ENCODE peak calls at places on chromosomes 2 and 18, in eight cellular contexts. N is fibroblast of lung; P is heart left ventricle; Y is A549; H is lower leg skin; F is mammary epithelial cell; W is CD4-positive, alpha-beta T cell; R is GM10248. V is an unnamed sample.

GRCh38 chr18:32482117-32482516 is 11.4 kb upstream of the GAREM1 start:
- DNase-seq in N (no peak), P (no peak), Y (no peak), H (no peak), F (no peak), W (no peak), R (no peak), V (no peak)

GRCh38 chr2:166539340-166540162 is 45.5 kb upstream of the SCN7A start:
- DNase-seq in N (peak; percentile 43), P (no peak), Y (peak; percentile 7), H (no peak), F (peak; percentile 43), W (no peak), R (peak; percentile 18), V (peak; percentile 59)

GRCh38 chr2:219559156-219559915 is 12.0 kb downstream of the OBSL1 start:
- DNase-seq in N (no peak), P (peak; percentile 21), Y (no peak), H (no peak), F (no peak), W (no peak), R (no peak), V (no peak)

GRCh38 chr2:8544168-8544785 is 137.6 kb upstream of the ID2 start:
- DNase-seq in N (no peak), P (no peak), Y (no peak), H (no peak), F (no peak), W (no peak), R (no peak), V (no peak)

GRCh38 chr2:138841459-138841858 is 61.3 kb upstream of the NXPH2 start:
- DNase-seq in N (no peak), P (no peak), Y (no peak), H (no peak), F (no peak), W (no peak), R (no peak), V (no peak)

GRCh38 chr2:115976916-115977315 is 1534.5 kb downstream of the DPP10 start:
- DNase-seq in N (no peak), P (no peak), Y (no peak), H (no peak), F (no peak), W (no peak), R (no peak), V (no peak)

GRCh38 chr2:17557596-17557995 is 17.1 kb downstream of the VSNL1 start:
- DNase-seq in N (no peak), P (no peak), Y (no peak), H (no peak), F (peak; percentile 75), W (no peak), R (no peak), V (no peak)

GRCh38 chr2:148391324-148391723 is 253.2 kb upstream of the EPC2 start:
- DNase-seq in N (peak; percentile 83), P (no peak), Y (no peak), H (no peak), F (peak; percentile 5), W (no peak), R (no peak), V (peak; percentile 3)

GRCh38 chr2:163659224-163659623 is 76.6 kb downstream of the FIGN start:
- DNase-seq in N (peak; percentile 53), P (no peak), Y (no peak), H (no peak), F (peak; percentile 81), W (no peak), R (no peak), V (no peak)

GRCh38 chr2:41194235-41194634 is 742.3 kb upstream of the SLC8A1 start:
- DNase-seq in N (peak; percentile 76), P (peak; percentile 57), Y (no peak), H (no peak), F (no peak), W (no peak), R (no peak), V (no peak)

GRCh38 chr2:19352946-19353720 is 5.3 kb downstream of the OSR1 start:
- DNase-seq in N (no peak), P (no peak), Y (no peak), H (no peak), F (no peak), W (no peak), R (no peak), V (no peak)

GRCh38 chr2:152466925-152467676 is 132.1 kb downstream of the FMNL2 start:
- DNase-seq in N (peak; percentile 44), P (no peak), Y (no peak), H (peak; percentile 40), F (peak; percentile 79), W (no peak), R (peak; percentile 67), V (no peak)

GRCh38 chr2:172970660-172971059 is 105.0 kb upstream of the MAP3K20 start:
- DNase-seq in N (no peak), P (no peak), Y (no peak), H (no peak), F (peak; percentile 39), W (peak; percentile 23), R (no peak), V (no peak)

GRCh38 chr2:68466361-68466777 is 725 bp downstream of the FBXO48 start:
- DNase-seq in N (peak; percentile 91), P (no peak), Y (peak; percentile 28), H (no peak), F (peak; percentile 79), W (peak; percentile 55), R (no peak), V (peak; percentile 64)

GRCh38 chr2:175001546-175001945 is 3.6 kb downstream of the CHN1 start:
- DNase-seq in N (no peak), P (no peak), Y (no peak), H (no peak), F (no peak), W (no peak), R (no peak), V (no peak)

GRCh38 chr2:88265352-88265960 is 95.3 kb downstream of the THNSL2 start:
- DNase-seq in N (peak; percentile 0), P (no peak), Y (peak; percentile 30), H (peak; percentile 24), F (no peak), W (no peak), R (peak; percentile 58), V (no peak)

DNA sequence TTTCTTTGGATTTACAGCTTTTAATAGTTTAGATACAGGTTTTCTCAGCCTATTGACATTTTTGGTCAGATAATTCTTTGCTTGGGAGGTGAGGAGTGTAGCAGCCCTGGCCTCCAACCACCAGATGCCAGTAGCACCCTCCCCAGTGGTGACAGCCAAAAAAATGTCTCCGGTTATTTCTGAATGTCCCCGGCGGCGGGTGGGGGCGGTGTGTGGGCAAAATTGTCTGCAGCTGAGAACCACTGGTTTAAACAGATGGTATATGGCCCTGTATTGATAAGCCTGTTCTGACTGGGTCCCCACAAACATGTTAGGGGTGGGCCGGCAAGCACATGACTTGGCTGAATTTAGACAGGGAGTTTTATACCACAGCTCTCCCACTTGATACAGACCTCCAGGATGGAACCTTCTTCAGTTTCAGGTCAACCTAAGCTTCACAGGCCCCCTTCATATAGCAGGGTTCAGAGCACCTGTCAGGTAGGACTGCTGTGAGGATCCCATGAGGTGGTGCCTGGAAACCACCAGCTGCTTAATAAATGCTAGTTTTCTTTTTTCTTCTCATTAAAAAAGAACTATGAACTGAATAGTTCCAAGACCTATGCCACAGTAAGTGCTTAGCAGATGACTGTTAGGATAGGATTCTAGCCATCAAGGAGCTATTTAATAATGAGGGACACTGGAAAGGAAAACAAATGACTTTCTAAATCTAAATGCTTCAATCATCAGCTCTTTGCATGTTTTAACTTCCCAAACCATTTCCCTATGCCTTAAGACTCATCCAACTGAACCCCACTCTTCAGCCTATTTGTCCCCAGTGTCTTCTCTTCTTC is 18.1 kb downstream of the LPIN2 start:
- DNase-seq in N (no peak), P (no peak), Y (no peak), H (no peak), F (no peak), W (peak; percentile 62), R (peak; percentile 60), V (no peak)
- TF ChIP-seq CTCF in N (no peak), P (peak; percentile 22), Y (peak; percentile 7), H (no peak), F (no peak), W (peak; percentile 75), R (peak; percentile 68), V (peak; percentile 50)

DNA sequence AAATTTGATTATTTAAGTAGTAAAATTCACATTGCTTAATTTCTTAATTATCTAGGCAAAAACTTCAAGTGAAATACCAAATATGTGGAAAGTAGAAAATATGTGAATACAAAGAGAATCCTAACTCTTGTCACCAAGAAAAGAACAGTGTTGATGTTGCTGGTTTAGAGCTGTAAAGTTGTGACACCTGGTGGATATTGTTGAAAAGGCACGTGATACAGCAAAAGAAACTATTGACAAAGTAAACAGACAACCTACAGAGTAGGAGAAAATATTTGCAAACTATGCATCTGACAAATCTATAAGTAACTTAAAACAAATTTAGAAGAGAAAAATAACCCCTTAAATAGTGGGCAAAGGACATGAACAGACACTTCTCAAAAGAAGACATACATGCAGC is 25.6 kb upstream of the ZC3H15 start:
- DNase-seq in N (peak; percentile 22), P (no peak), Y (no peak), H (no peak), F (no peak), W (no peak), R (no peak), V (no peak)
- TF ChIP-seq CTCF in N (peak; percentile 29), P (no peak), Y (peak; percentile 39), H (no peak), F (peak; percentile 50), W (peak; percentile 37), R (peak; percentile 45), V (peak; percentile 66)

DNA sequence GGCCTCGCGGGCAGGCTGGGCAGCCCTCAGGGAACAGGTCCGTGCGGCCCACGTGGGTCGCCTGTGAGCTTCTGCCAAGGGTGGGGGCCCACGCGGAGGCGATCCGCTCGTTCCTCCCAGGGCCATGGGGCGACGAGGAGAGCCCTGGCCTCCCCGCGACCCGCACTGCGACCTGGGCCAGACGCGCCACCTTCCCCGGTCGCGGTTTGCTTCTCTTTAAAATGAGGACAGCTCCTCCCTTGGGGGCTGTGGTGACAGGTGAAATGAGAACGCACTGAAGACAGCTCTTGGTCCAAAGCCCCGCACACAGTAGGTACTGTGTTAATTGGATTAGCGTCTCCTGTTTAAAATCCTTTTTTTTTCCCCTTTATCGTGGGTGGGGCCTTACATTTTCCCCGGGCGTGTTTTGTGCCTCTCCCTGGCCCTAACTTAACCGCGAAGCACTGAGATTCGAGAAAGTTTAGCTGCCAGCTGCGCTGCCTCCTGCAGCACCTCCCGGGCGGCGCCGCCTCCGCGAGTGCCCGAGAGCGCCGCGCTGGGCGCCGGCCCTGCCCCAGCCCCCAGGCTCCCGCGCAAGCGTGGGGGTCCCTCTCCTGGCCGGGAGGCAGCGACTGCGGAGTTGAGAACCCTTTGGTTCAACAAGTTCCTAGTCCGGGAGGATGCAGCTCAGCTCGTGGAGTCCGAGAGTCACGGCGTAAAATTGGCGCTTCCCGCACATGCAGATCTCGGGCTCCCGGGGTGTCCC is 1.1 kb downstream of the HPCAL1 start:
- DNase-seq in N (peak; percentile 56), P (peak; percentile 79), Y (no peak), H (no peak), F (peak; percentile 47), W (no peak), R (peak; percentile 51), V (peak; percentile 33)
- TF ChIP-seq CTCF in N (peak; percentile 36), P (no peak), Y (peak; percentile 29), H (no peak), F (peak; percentile 1), W (no peak), R (peak; percentile 15), V (peak; percentile 58)

GRCh38 chr2:160156665-160157064 is 43.4 kb downstream of the ITGB6 start:
- DNase-seq in N (peak; percentile 78), P (no peak), Y (no peak), H (no peak), F (peak; percentile 75), W (no peak), R (no peak), V (peak; percentile 52)

GRCh38 chr2:160157861-160158813 is 41.9 kb downstream of the ITGB6 start:
- DNase-seq in N (peak; percentile 72), P (no peak), Y (no peak), H (peak; percentile 53), F (peak; percentile 60), W (no peak), R (no peak), V (peak; percentile 26)

GRCh38 chr2:160156084-160156483 is 44.0 kb downstream of the ITGB6 start:
- DNase-seq in N (peak; percentile 10), P (no peak), Y (peak; percentile 5), H (no peak), F (no peak), W (no peak), R (no peak), V (no peak)
- TF ChIP-seq CTCF in N (no peak), P (no peak), Y (peak; percentile 21), H (no peak), F (no peak), W (no peak), R (no peak), V (peak; percentile 21)

V was measured in HFFc6.